ENCODE peak calls at places on chromosomes 13 and 19, in four cellular contexts. One of them, this sample, is unnamed.
A peak's percentile ranks its signal among the peaks of the same experiment; 100 is the strongest.

GRCh38 chr13:39105110-39105509 is 66.9 kb downstream of the NHLRC3 start:
- DNase-seq in IMR-90: no peak
- DNase-seq in mesenchymal stem cell: no peak
- DNase-seq in DND-41: no peak
- DNase-seq in this sample: peak; percentile 25

GRCh38 chr13:72820156-72820897 is 38.4 kb downstream of the PIBF1 start:
- DNase-seq in IMR-90: peak; percentile 76
- DNase-seq in mesenchymal stem cell: peak; percentile 76
- DNase-seq in DND-41: no peak
- DNase-seq in this sample: no peak

GRCh38 chr13:22017226-22017625 is 346.4 kb downstream of the FGF9 start:
- DNase-seq in IMR-90: no peak
- DNase-seq in mesenchymal stem cell: no peak
- DNase-seq in DND-41: no peak
- DNase-seq in this sample: no peak

GRCh38 chr13:46546084-46546786 is 6.7 kb upstream of the LRCH1 start:
- DNase-seq in IMR-90: no peak
- DNase-seq in mesenchymal stem cell: no peak
- DNase-seq in DND-41: no peak
- DNase-seq in this sample: no peak

GRCh38 chr19:7078007-7078406 is 8.5 kb downstream of the ZNF557 start:
- DNase-seq in IMR-90: no peak
- DNase-seq in mesenchymal stem cell: peak; percentile 17
- DNase-seq in DND-41: no peak
- DNase-seq in this sample: no peak

GRCh38 chr19:30448386-30449130 is 76.4 kb downstream of the ZNF536 start:
- DNase-seq in IMR-90: no peak
- DNase-seq in mesenchymal stem cell: no peak
- DNase-seq in DND-41: no peak
- DNase-seq in this sample: no peak

GRCh38 chr13:114096031-114096485 is 36.4 kb downstream of the RASA3 start:
- DNase-seq in IMR-90: no peak
- DNase-seq in mesenchymal stem cell: no peak
- DNase-seq in DND-41: no peak
- DNase-seq in this sample: no peak

GRCh38 chr19:16076958-16077611 is 790 bp downstream of the TPM4 start:
- DNase-seq in IMR-90: no peak
- DNase-seq in mesenchymal stem cell: no peak
- DNase-seq in DND-41: peak; percentile 48
- DNase-seq in this sample: peak; percentile 78

GRCh38 chr19:2511570-2511969 is 35.6 kb downstream of the GADD45B start:
- DNase-seq in IMR-90: no peak
- DNase-seq in mesenchymal stem cell: no peak
- DNase-seq in DND-41: no peak
- DNase-seq in this sample: no peak

GRCh38 chr13:113050856-113051431 is 54.6 kb upstream of the F7 start:
- DNase-seq in IMR-90: no peak
- DNase-seq in mesenchymal stem cell: no peak
- DNase-seq in DND-41: no peak
- DNase-seq in this sample: no peak

GRCh38 chr19:2627319-2627829 is 75.1 kb downstream of the GNG7 start:
- DNase-seq in IMR-90: peak; percentile 99
- DNase-seq in mesenchymal stem cell: peak; percentile 97
- DNase-seq in DND-41: peak; percentile 77
- DNase-seq in this sample: no peak

GRCh38 chr13:26562538-26562890 is 5.0 kb downstream of the WASF3 start:
- DNase-seq in IMR-90: peak; percentile 28
- DNase-seq in mesenchymal stem cell: peak; percentile 38
- DNase-seq in DND-41: no peak
- DNase-seq in this sample: no peak

GRCh38 chr19:19278315-19278714 is 5.2 kb upstream of the TM6SF2 start:
- DNase-seq in IMR-90: no peak
- DNase-seq in mesenchymal stem cell: no peak
- DNase-seq in DND-41: no peak
- DNase-seq in this sample: no peak

GRCh38 chr13:73056054-73056962 is 2.5 kb upstream of the KLF5 start:
- DNase-seq in IMR-90: peak; percentile 84
- DNase-seq in mesenchymal stem cell: peak; percentile 64
- DNase-seq in DND-41: no peak
- DNase-seq in this sample: no peak

GRCh38 chr19:35142531-35143230 is 374 bp upstream of the FXYD7 start:
- DNase-seq in IMR-90: no peak
- DNase-seq in mesenchymal stem cell: peak; percentile 30
- DNase-seq in DND-41: peak; percentile 51
- DNase-seq in this sample: peak; percentile 70

GRCh38 chr13:75492389-75492788 is 10.4 kb upstream of the TBC1D4 start:
- DNase-seq in IMR-90: peak; percentile 69
- DNase-seq in mesenchymal stem cell: peak; percentile 42
- DNase-seq in DND-41: no peak
- DNase-seq in this sample: no peak

GRCh38 chr13:74324338-74324737 is 190.1 kb upstream of the KLF12 start:
- DNase-seq in IMR-90: no peak
- DNase-seq in mesenchymal stem cell: no peak
- DNase-seq in DND-41: no peak
- DNase-seq in this sample: no peak

GRCh38 chr19:58296086-58296485 is 9.1 kb upstream of the ERVK3-1 start:
- DNase-seq in IMR-90: no peak
- DNase-seq in mesenchymal stem cell: no peak
- DNase-seq in DND-41: no peak
- DNase-seq in this sample: no peak

GRCh38 chr19:38193445-38193844 is 30.6 kb downstream of the DPF1 start:
- DNase-seq in IMR-90: no peak
- DNase-seq in mesenchymal stem cell: no peak
- DNase-seq in DND-41: no peak
- DNase-seq in this sample: no peak

GRCh38 chr13:114043421-114044053 is 69.7 kb upstream of the C13orf46 start:
- DNase-seq in IMR-90: peak; percentile 95
- DNase-seq in mesenchymal stem cell: peak; percentile 98
- DNase-seq in DND-41: no peak
- DNase-seq in this sample: no peak

GRCh38 chr13:23514076-23514475 is 56.1 kb upstream of the TNFRSF19 start:
- DNase-seq in IMR-90: no peak
- DNase-seq in mesenchymal stem cell: no peak
- DNase-seq in DND-41: no peak
- DNase-seq in this sample: no peak

GRCh38 chr13:93355094-93355493 is 128.5 kb downstream of the GPC6 start:
- DNase-seq in IMR-90: no peak
- DNase-seq in mesenchymal stem cell: no peak
- DNase-seq in DND-41: no peak
- DNase-seq in this sample: no peak

GRCh38 chr13:98299954-98300350 is 122.9 kb upstream of the RNF113B start:
- DNase-seq in IMR-90: no peak
- DNase-seq in mesenchymal stem cell: no peak
- DNase-seq in DND-41: no peak
- DNase-seq in this sample: no peak

GRCh38 chr19:40241809-40242384 is 15.4 kb upstream of the CCNP start:
- DNase-seq in IMR-90: no peak
- DNase-seq in mesenchymal stem cell: no peak
- DNase-seq in DND-41: no peak
- DNase-seq in this sample: no peak

GRCh38 chr19:33905473-33905936 is 108.8 kb downstream of the KCTD15 start:
- DNase-seq in IMR-90: no peak
- DNase-seq in mesenchymal stem cell: no peak
- DNase-seq in DND-41: no peak
- DNase-seq in this sample: peak; percentile 29

GRCh38 chr13:79837741-79838450 is 356.9 kb downstream of the NDFIP2 start:
- DNase-seq in IMR-90: peak; percentile 75
- DNase-seq in mesenchymal stem cell: peak; percentile 79
- DNase-seq in DND-41: no peak
- DNase-seq in this sample: no peak

GRCh38 chr13:73849292-73849691 is 284.9 kb downstream of the KLF12 start:
- DNase-seq in IMR-90: peak; percentile 52
- DNase-seq in mesenchymal stem cell: peak; percentile 78
- DNase-seq in DND-41: peak; percentile 48
- DNase-seq in this sample: no peak

GRCh38 chr19:48836089-48837017 is at the start of gene HSD17B14:
- DNase-seq in IMR-90: no peak
- DNase-seq in mesenchymal stem cell: peak; percentile 90
- DNase-seq in DND-41: no peak
- DNase-seq in this sample: no peak

GRCh38 chr19:45494261-45494916 is 2.5 kb downstream of the RTN2 start:
- DNase-seq in IMR-90: no peak
- DNase-seq in mesenchymal stem cell: no peak
- DNase-seq in DND-41: no peak
- DNase-seq in this sample: no peak
- H3K27ac ChIP-seq in IMR-90: no peak overlapping the region
- H3K27ac ChIP-seq in mesenchymal stem cell: no peak overlapping the region
- H3K27ac ChIP-seq in DND-41: no peak overlapping the region
- H3K27ac ChIP-seq in this sample: no peak overlapping the region

DNA sequence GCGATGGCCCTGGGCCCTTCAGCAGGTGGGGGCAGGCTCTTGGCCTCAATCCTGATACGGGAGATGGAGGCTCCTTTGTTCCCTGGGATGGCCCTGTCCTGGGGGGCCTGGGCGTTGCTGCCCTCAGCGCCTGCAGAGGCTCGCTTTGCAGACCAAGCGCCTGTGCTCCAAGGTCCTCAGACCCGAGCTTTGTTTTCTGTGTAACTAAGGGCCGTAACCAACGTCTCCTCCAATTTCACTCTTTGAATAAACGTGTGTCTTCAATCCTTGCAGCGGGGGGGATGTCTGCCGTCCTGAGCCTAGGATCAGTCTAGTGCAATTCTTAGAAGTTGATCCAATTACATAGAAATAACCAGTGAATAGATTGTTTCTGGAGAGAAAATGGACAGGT is 5.2 kb downstream of the PTBP1 start:
- DNase-seq in IMR-90: no peak
- DNase-seq in mesenchymal stem cell: no peak
- DNase-seq in DND-41: no peak
- DNase-seq in this sample: no peak
- H3K4me1 ChIP-seq in IMR-90: peaks cover 30% of the 10 kb centered on the region
- H3K4me1 ChIP-seq in mesenchymal stem cell: peaks cover 45% of the 10 kb centered on the region
- H3K4me1 ChIP-seq in DND-41: peaks cover 40% of the 10 kb centered on the region
- H3K4me1 ChIP-seq in this sample: peaks cover 28% of the 10 kb centered on the region

DNA sequence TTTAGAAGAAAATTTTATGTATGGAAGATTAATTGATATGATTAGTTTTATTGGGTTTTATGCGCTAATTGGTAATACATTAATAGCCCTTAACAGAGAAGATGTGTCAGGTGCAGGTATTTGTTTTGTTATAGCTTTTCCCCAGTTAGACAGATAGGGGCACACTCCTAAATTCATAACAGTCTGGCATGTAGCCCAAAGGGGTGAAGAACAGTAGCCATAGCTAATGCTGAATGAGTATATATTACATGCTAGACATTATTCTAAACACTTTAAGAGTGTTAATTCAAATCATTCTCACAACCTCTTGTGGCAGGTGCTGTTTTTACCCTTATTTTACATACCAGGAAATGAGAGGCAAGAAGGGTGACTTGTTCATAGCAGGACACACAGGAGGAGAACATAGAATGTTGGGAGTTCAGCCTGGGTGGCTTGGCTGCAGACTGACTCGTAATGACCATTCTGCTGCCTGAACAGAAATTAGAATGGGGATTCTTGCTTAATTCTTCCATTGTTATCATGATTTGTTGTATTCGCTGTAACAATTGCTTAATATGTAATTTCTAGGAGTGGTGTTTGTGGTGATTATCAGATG is 20.1 kb downstream of the PCCA start:
- DNase-seq in IMR-90: peak; percentile 19
- DNase-seq in mesenchymal stem cell: no peak
- DNase-seq in DND-41: no peak
- DNase-seq in this sample: no peak
- H3K9ac ChIP-seq in IMR-90: no peak overlapping the region
- H3K9ac ChIP-seq in mesenchymal stem cell: no peak overlapping the region
- H3K9ac ChIP-seq in DND-41: no peak overlapping the region
- H3K9ac ChIP-seq in this sample: no peak overlapping the region

DNA sequence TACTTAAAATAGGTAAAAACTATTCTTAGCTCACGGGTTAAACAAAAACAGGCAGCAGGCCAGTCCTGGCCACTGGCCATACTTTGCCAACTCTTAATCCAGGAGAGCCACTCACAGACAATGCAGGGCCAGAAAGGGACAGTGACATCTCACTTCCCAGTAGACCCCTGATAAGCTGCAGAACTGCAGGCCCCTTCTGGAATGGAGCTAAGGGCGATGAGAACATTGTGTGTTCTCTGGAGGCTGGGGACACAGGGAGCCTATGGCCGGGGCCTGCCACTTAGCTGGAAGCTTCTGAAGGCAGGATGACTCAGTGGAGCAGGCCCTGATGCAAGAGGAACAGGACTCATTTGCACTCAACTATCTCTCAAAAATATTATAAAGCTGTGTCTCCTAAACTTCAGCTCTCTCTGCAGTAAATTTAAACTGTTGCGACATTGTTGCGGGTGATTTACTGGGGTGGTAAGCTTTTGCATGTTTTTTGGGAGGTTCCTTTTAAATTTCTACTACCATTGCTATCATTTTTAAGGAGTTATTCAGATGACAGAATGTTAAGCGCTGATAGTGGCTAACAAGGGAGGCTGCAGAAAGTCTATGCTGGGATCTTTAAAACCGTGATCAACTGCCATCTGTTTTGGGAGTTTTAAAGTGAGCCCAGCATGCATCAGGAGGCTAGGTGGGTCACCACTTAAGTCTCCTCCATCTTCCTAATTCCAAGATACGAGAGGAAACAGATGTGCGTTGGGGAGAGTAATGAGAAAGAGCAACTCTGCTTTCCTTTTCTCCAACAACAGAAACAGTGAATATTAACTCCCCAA is 33.2 kb upstream of the KATNAL1 start:
- DNase-seq in IMR-90: peak; percentile 89
- DNase-seq in mesenchymal stem cell: peak; percentile 91
- DNase-seq in DND-41: no peak
- DNase-seq in this sample: peak; percentile 34
- H3K27ac ChIP-seq in IMR-90: peak overlapping the region; percentile 96
- H3K27ac ChIP-seq in mesenchymal stem cell: no peak overlapping the region
- H3K27ac ChIP-seq in DND-41: peak overlapping the region; percentile 48
- H3K27ac ChIP-seq in this sample: no peak overlapping the region

DNA sequence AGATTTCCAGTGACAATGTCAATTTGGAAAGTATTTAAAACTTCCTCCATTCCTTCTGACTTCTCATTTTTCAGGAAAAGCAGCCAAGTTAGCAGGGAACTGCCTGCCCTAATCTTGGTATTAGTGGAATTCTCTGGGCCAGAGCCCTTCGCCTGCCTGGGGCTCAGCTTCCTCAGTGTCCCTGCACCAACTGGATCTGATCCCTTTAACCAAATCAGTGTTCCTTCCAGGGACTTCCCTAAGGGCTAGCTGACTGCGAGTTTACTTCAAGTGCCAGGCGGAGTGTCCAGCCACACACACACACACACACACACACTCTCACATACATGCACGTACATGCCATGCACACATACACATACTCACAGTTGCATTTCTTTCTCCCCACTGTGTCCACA is 20.0 kb downstream of the RAB20 start:
- DNase-seq in IMR-90: peak; percentile 24
- DNase-seq in mesenchymal stem cell: peak; percentile 39
- DNase-seq in DND-41: no peak
- DNase-seq in this sample: no peak
- H3K4me1 ChIP-seq in IMR-90: peaks cover 9% of the 10 kb centered on the region
- H3K4me1 ChIP-seq in mesenchymal stem cell: peaks cover 11% of the 10 kb centered on the region
- H3K4me1 ChIP-seq in DND-41: no peaks in the 10 kb centered on the region
- H3K4me1 ChIP-seq in this sample: peaks cover 26% of the 10 kb centered on the region

This sample was measured in colonic mucosa.